ENCODE peak calls at places on chromosomes 1 and 21, in nine cellular contexts. E is stimulated activated CD8-positive, alpha-beta memory T cell treated with anti-CD3 and anti-CD28 coated beads, Interleukin-15, amount 100 ng/mL, for 24 hours; W is Caco-2; N is sigmoid colon; V is naive B cell; X is SJSA1; S is stimulated activated CD4-positive, alpha-beta T cell treated with anti-CD3 and anti-CD28 coated beads, Interleukin-1b, Interleukin-23, amount 100 ng/mL, for 24 hours; M is NCI-H345; B is fibroblast of the conjunctiva. Y is an unnamed sample.
A peak's percentile ranks its signal among the peaks of the same experiment; 100 is the strongest.

GRCh38 chr1:101295212-101295611 is 58.4 kb downstream of the S1PR1 start:
- DNase-seq in X (no peak), V (no peak), M (no peak), E (no peak), N (no peak), W (no peak), B (no peak), S (no peak), Y (no peak)

GRCh38 chr1:201894343-201895119 is 5.8 kb downstream of the SHISA4 start:
- DNase-seq in M (no peak), W (no peak), S (no peak), N (no peak), V (no peak), X (no peak), E (no peak), B (no peak), Y (no peak)

GRCh38 chr1:36199934-36200741 is 24.1 kb upstream of the THRAP3 start:
- DNase-seq in V (no peak), E (no peak), B (no peak), S (no peak), X (no peak), M (no peak), N (no peak), W (no peak), Y (no peak)

GRCh38 chr1:183061194-183061593 is 38.0 kb downstream of the LAMC1 start:
- DNase-seq in B (no peak), V (no peak), S (no peak), W (no peak), E (no peak), N (no peak), X (no peak), M (no peak), Y (no peak)

GRCh38 chr1:188061881-188062280 is 1233.1 kb downstream of the PLA2G4A start:
- DNase-seq in X (no peak), E (no peak), M (no peak), B (no peak), W (no peak), S (no peak), V (no peak), N (no peak), Y (no peak)

GRCh38 chr1:245770191-245770590 is 615.4 kb downstream of the KIF26B start:
- DNase-seq in W (no peak), N (no peak), M (no peak), X (peak; percentile 16), E (no peak), S (no peak), B (no peak), V (no peak), Y (no peak)

GRCh38 chr21:45386728-45387371 is 18.1 kb upstream of the COL18A1 start:
- DNase-seq in W (peak; percentile 30), E (no peak), V (no peak), N (peak; percentile 82), X (peak; percentile 81), S (no peak), B (peak; percentile 71), M (no peak), Y (no peak)

GRCh38 chr1:159054427-159054826 is 22.1 kb downstream of the AIM2 start:
- DNase-seq in S (no peak), V (no peak), X (no peak), M (no peak), W (no peak), E (no peak), B (no peak), N (no peak), Y (no peak)

GRCh38 chr1:19675797-19676196 is 11.1 kb downstream of the HTR6 start:
- DNase-seq in S (no peak), B (no peak), X (no peak), V (no peak), M (no peak), W (no peak), E (no peak), N (no peak), Y (no peak)

GRCh38 chr1:167291539-167292195 is 71.0 kb downstream of the POU2F1 start:
- DNase-seq in E (no peak), S (no peak), M (no peak), N (no peak), V (no peak), B (no peak), X (no peak), W (no peak), Y (no peak)

GRCh38 chr1:153776971-153777370 is 1.8 kb downstream of the SLC27A3 start:
- DNase-seq in N (no peak), V (no peak), S (no peak), E (no peak), W (no peak), X (no peak), M (no peak), B (no peak), Y (no peak)

GRCh38 chr1:223700942-223701637 is 11.2 kb upstream of the CAPN2 start:
- DNase-seq in S (peak; percentile 40), X (peak; percentile 99), V (no peak), W (peak; percentile 86), E (no peak), B (peak; percentile 96), M (no peak), N (no peak), Y (no peak)

GRCh38 chr1:20063861-20064292 is 6.1 kb upstream of the PLA2G5 start:
- DNase-seq in N (no peak), W (no peak), B (peak; percentile 8), M (no peak), E (no peak), S (no peak), V (no peak), X (peak; percentile 6), Y (no peak)

GRCh38 chr1:156214024-156214748 is 1.4 kb downstream of the PMF1 start:
- DNase-seq in V (no peak), N (no peak), W (no peak), E (no peak), M (peak; percentile 50), X (no peak), S (peak; percentile 30), B (no peak), Y (no peak)

GRCh38 chr1:61198554-61198953 is 116.2 kb downstream of the NFIA start:
- DNase-seq in V (no peak), S (no peak), N (no peak), X (no peak), B (no peak), W (no peak), E (no peak), M (no peak), Y (no peak)